ENCODE peak calls at places on chromosomes 2 and 18, in nine cellular contexts. P is AG04450, E is SIG-M5, X is islet precursor cell, V is T follicular helper cell, G is skeletal muscle cell, C is H4, L is myocyte, M is GM12865. Y is an unnamed sample.

GRCh38 chr2:65383571-65384488 is 48.6 kb downstream of the SPRED2 start:
- DNase-seq in P (no peak), E (no peak), X (no peak), V (no peak), G (no peak), C (no peak), L (no peak), M (no peak), Y (no peak)

GRCh38 chr2:65710779-65711295 is 278.4 kb upstream of the SPRED2 start:
- DNase-seq in P (no peak), E (no peak), X (peak), V (no peak), G (no peak), C (peak), L (peak), M (peak), Y (peak)

GRCh38 chr18:31581498-31582197 is 10.0 kb upstream of the TTR start:
- DNase-seq in P (no peak), E (no peak), X (no peak), V (no peak), G (peak), C (peak), L (no peak), M (no peak), Y (no peak)

GRCh38 chr2:218501665-218502064 is 66.5 kb downstream of the USP37 start:
- DNase-seq in P (peak), E (no peak), X (no peak), V (no peak), G (no peak), C (no peak), L (peak), M (no peak), Y (no peak)

GRCh38 chr2:21657475-21657874 is 533.7 kb downstream of the TDRD15 start:
- DNase-seq in P (no peak), E (no peak), X (no peak), V (no peak), G (no peak), C (no peak), L (no peak), M (no peak), Y (no peak)

GRCh38 chr18:36448384-36449290 is 151.1 kb downstream of the FHOD3 start:
- DNase-seq in P (no peak), E (no peak), X (no peak), V (no peak), G (no peak), C (no peak), L (no peak), M (no peak), Y (no peak)

GRCh38 chr2:48450936-48451602 is 78.9 kb upstream of the STON1 start:
- DNase-seq in P (no peak), E (no peak), X (no peak), V (no peak), G (no peak), C (no peak), L (peak), M (no peak), Y (no peak)

GRCh38 chr2:61343141-61343540 is 127.7 kb downstream of the USP34 start:
- DNase-seq in P (no peak), E (no peak), X (no peak), V (no peak), G (no peak), C (no peak), L (no peak), M (no peak), Y (no peak)

GRCh38 chr2:184363213-184363612 is 235.1 kb upstream of the ZNF804A start:
- DNase-seq in P (no peak), E (no peak), X (no peak), V (no peak), G (no peak), C (no peak), L (no peak), M (peak), Y (no peak)

GRCh38 chr2:47783491-47784330 is 766 bp downstream of the MSH6 start:
- DNase-seq in P (no peak), E (no peak), X (peak), V (peak), G (no peak), C (peak), L (peak), M (peak), Y (peak)

GRCh38 chr2:217846321-217846743 is 156.5 kb downstream of the TNS1 start:
- DNase-seq in P (no peak), E (no peak), X (no peak), V (no peak), G (no peak), C (no peak), L (peak), M (no peak), Y (no peak)

GRCh38 chr2:216426166-216426777 is 14.0 kb downstream of the SMARCAL1 start:
- DNase-seq in P (no peak), E (no peak), X (no peak), V (no peak), G (peak), C (no peak), L (no peak), M (no peak), Y (no peak)

GRCh38 chr2:109318949-109319342 is 189.9 kb downstream of the SH3RF3 start:
- DNase-seq in P (no peak), E (no peak), X (no peak), V (no peak), G (no peak), C (no peak), L (no peak), M (no peak), Y (no peak)

GRCh38 chr2:154338359-154338967 is 360.0 kb upstream of the KCNJ3 start:
- DNase-seq in P (no peak), E (no peak), X (peak), V (no peak), G (no peak), C (no peak), L (no peak), M (no peak), Y (no peak)

GRCh38 chr18:49590608-49591007 is 28.8 kb downstream of the LIPG start:
- DNase-seq in P (no peak), E (no peak), X (peak), V (no peak), G (no peak), C (no peak), L (peak), M (no peak), Y (no peak)